ENCODE peak calls at places on chromosomes 2 and 18, in five cellular contexts. D is K562, I is WTC11, W is A549, F is endothelial cell of umbilical vein. Q is an unnamed sample.

GRCh38 chr2:72023678-72024390 is 123.8 kb downstream of the CYP26B1 start:
- DNase-seq in F (no peak), D (no peak), W (no peak), I (no peak), Q (no peak)

GRCh38 chr2:60947056-60947455 is 65.7 kb downstream of the REL start:
- DNase-seq in F (peak; percentile 8), W (no peak), D (no peak), I (no peak), Q (no peak)

GRCh38 chr2:84301717-84302116 is 157.4 kb downstream of the SUCLG1 start:
- DNase-seq in I (no peak), W (no peak), D (no peak), F (no peak), Q (no peak)

GRCh38 chr2:169452080-169452479 is 27.2 kb upstream of the BBS5 start:
- DNase-seq in W (peak; percentile 64), D (peak; percentile 56), F (peak; percentile 39), I (no peak), Q (peak; percentile 67)

GRCh38 chr2:54083021-54083420 is 32.4 kb upstream of the ACYP2 start:
- DNase-seq in D (no peak), F (no peak), W (no peak), I (peak; percentile 22), Q (no peak)

GRCh38 chr2:205754924-205755321 is 72.6 kb downstream of the NRP2 start:
- DNase-seq in D (peak; percentile 7), F (no peak), W (peak; percentile 92), I (no peak), Q (no peak)

GRCh38 chr18:34258176-34258575 is 33.5 kb upstream of the NOL4 start:
- DNase-seq in D (no peak), I (no peak), W (no peak), F (no peak), Q (no peak)

GRCh38 chr2:68193144-68193543 is 35.5 kb downstream of the PNO1 start:
- DNase-seq in F (no peak), W (no peak), D (no peak), I (no peak), Q (peak; percentile 34)

GRCh38 chr18:46324556-46324955 is 220.4 kb downstream of the HAUS1 start:
- DNase-seq in I (no peak), F (no peak), D (peak; percentile 40), W (peak; percentile 49), Q (peak; percentile 79)

GRCh38 chr2:105081006-105081701 is 43.3 kb downstream of the MRPS9 start:
- DNase-seq in F (peak; percentile 38), D (no peak), W (no peak), I (peak; percentile 54), Q (no peak)

GRCh38 chr2:176626796-176627195 is 357.6 kb downstream of the MTX2 start:
- DNase-seq in F (no peak), D (no peak), W (no peak), I (no peak), Q (no peak)

GRCh38 chr2:230956827-230957755 is 32.0 kb upstream of the GPR55 start:
- DNase-seq in I (peak; percentile 58), W (peak; percentile 60), F (peak; percentile 12), D (peak; percentile 18), Q (peak; percentile 42)

GRCh38 chr2:151634726-151635467 is 99.4 kb downstream of the NEB start:
- DNase-seq in W (no peak), F (no peak), I (no peak), D (no peak), Q (no peak)
- TF ChIP-seq MAX in W (no peak), F (no peak), I (no peak), D (no peak), Q (no peak)

DNA sequence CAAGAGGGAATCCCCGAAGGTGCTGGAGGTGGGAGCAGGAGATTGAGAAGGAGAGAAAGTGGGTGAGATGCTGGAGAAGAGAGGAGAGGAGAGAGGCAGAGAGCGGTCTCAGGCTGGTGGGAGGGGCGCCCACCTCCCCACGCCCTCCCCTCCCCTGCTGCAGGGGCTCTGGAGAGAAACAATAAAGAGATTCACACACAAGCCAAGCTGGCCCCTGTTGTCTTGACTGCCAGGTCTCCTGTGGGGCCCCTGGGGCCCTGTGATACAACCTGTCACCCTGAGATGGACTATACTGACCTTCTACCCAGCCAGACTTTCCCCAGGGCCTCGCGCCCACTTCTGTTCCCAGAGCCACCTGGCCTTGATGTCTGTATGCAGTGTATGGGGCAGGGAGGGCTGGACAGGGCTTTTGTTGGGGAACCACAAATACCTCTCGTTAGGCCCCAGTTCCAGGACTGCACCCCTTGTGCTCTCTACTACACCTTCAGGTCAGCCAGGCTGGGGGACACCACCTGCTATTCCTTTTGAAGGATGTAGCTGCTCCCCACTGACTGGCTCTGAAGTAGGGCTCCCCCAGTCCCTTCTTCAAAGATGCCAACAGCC is 8.0 kb upstream of the SPEG start:
- DNase-seq in D (no peak), W (no peak), I (no peak), F (no peak), Q (no peak)
- TF ChIP-seq MAX in D (no peak), W (no peak), I (no peak), F (no peak), Q (no peak)

GRCh38 chr2:23924589-23925359 is 2.1 kb downstream of the ATAD2B start:
- DNase-seq in D (no peak), F (peak; percentile 12), W (no peak), I (no peak), Q (peak; percentile 24)

GRCh38 chr2:23915327-23915726 is 11.6 kb downstream of the ATAD2B start:
- DNase-seq in W (no peak), F (no peak), I (no peak), D (no peak), Q (no peak)

GRCh38 chr2:23916727-23917458 is 10.0 kb downstream of the ATAD2B start:
- DNase-seq in W (no peak), F (no peak), D (peak; percentile 42), I (no peak), Q (peak; percentile 67)

DNA sequence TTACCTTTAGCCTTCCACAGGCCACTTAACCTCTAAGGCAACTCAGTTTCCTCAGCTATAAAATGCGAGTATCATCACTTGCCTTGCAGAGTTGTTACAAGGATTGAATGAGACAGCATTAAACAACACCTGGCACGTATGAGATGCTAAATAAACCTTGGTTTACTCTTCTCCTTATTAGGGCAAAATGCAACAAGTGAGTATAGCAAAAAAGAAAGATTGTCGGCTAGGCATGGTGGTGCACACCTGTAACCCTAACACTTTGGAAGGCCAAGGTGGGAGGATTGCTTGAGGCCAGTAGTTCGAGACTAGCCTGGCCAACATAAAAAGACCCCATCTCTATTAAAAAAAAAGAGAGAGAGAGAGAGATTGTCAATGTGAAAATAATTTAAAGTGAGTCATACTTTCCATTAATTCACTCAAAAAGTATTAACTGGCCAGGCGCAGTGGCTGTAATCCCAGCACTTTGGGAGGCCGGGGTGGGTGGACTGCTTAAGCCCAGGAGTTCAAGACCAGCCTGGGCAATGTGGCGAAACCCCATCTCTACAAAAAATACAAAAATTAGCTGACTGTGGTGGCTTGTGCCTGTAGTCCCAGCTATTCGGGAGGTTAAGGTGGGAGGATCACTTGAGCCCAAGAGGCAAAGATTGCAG is 8.0 kb downstream of the ATAD2B start:
- DNase-seq in W (no peak), I (no peak), D (no peak), F (no peak), Q (no peak)
- TF ChIP-seq MAX in W (no peak), I (no peak), D (no peak), F (no peak), Q (no peak)

GRCh38 chr2:132798334-132798733 is 128.3 kb upstream of the LYPD1 start:
- DNase-seq in I (no peak), W (no peak), F (no peak), D (no peak), Q (no peak)

GRCh38 chr2:132793532-132793931 is 123.5 kb upstream of the LYPD1 start:
- DNase-seq in W (no peak), D (no peak), F (no peak), I (no peak), Q (no peak)

GRCh38 chr2:132795220-132795619 is 125.2 kb upstream of the LYPD1 start:
- DNase-seq in I (no peak), W (no peak), D (no peak), F (no peak), Q (no peak)

GRCh38 chr2:132797551-132797950 is 127.5 kb upstream of the LYPD1 start:
- DNase-seq in I (no peak), D (no peak), W (peak; percentile 9), F (no peak), Q (no peak)
- TF ChIP-seq MAX in I (no peak), D (no peak), W (no peak), F (no peak), Q (no peak)

DNA sequence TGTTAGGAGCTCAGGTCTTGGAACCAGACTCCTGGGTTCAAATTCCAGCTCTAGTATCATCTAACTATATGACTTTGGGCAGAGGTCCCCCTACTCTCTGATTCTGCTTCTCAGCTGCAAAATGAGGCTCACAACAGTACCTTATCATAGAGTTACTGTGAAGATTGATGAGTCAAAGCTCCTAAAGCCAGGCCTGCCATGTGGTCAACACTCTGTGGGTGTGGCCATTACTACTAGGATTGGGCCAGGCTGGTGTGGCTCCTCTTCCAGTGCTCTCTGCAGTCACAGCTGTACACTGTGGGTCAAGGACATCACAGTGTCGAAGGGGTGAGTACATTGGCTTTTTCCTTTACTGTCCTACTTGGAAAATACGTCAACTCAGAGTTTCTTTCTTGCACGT is 22.6 kb downstream of the CAPN13 start:
- DNase-seq in D (no peak), F (no peak), I (no peak), W (no peak), Q (no peak)
- TF ChIP-seq MAX in D (no peak), F (no peak), I (no peak), W (no peak), Q (no peak)

DNA sequence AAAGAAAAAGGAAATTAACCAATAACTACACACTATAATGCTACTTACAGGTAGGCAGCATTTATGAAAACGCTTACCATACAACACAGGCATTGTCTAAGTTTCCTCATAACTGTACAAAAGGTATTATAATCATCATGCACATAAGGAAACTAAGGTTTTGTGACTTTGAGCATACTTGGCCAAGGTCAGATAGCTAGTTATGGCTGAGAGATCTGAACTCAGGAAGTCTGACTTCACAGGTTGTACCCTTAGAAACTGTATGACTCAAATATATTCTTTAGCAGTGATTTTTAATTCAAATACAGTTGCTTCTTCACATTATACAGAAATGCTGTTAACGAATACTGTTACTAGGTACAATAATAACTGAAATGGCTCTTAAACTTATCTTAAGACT is 89.3 kb downstream of the TRIP12 start:
- DNase-seq in F (peak; percentile 70), D (no peak), W (no peak), I (no peak), Q (no peak)
- TF ChIP-seq MAX in F (no peak), D (no peak), W (no peak), I (no peak), Q (no peak)

DNA sequence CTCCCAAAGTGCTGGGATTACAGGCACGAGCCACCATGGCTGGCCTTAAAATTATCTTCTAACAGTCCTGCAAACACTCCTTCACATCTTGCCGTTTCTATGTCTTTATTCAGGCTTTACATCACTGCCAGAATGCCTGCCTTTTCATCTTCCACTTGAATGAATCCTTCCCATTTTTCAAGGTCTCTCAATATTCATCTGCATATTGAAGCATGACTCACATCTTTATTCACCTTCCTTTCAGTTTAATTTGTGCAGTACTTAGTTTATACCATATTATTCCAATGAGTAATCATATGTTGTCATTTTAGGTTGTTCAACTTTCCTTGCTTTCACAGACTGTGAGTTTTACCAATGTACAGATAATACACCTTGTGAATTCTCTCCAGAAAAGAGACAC is 510.1 kb upstream of the PIK3C3 start:
- DNase-seq in I (no peak), W (no peak), F (no peak), D (no peak), Q (no peak)
- TF ChIP-seq MAX in I (no peak), W (no peak), F (no peak), D (no peak), Q (no peak)